ENCODE peak calls at places on chromosomes 4 and X, in eight cellular contexts. M, X, P, S, T, R, L and N are unnamed samples. For H3K4me1, the result is how much of the 10 kb centered on the place peaks cover.

GRCh38 chrX:121641560-121641959 is 594.1 kb downstream of the GLUD2 start:
- DNase-seq in M (no peak), T (no peak), R (no peak), X (no peak), L (no peak), S (peak), P (no peak), N (no peak)

GRCh38 chrX:64805683-64806082 is 170.6 kb downstream of the ZC4H2 start:
- DNase-seq in L (no peak), P (no peak), R (no peak), X (no peak), S (no peak), M (no peak), T (no peak), N (no peak)

GRCh38 chr4:168124008-168124641 is 31.8 kb downstream of the ANXA10 start:
- DNase-seq in S (peak), X (no peak), P (no peak), M (no peak), L (no peak), T (no peak), R (no peak), N (no peak)

GRCh38 chrX:68504237-68504636 is 5.4 kb downstream of the YIPF6 start:
- DNase-seq in P (no peak), R (no peak), M (no peak), L (no peak), S (peak), T (no peak), X (no peak), N (no peak)

GRCh38 chr4:978957-979701 is 5.8 kb upstream of the DGKQ start:
- DNase-seq in P (peak), X (no peak), M (no peak), T (no peak), R (no peak), L (no peak), S (peak), N (no peak)

GRCh38 chrX:149510386-149510785 is 5.3 kb upstream of the IDS start:
- DNase-seq in L (no peak), S (no peak), T (no peak), R (no peak), M (no peak), X (peak), P (no peak), N (no peak)

GRCh38 chrX:103063191-103063845 is 653 bp downstream of the BEX1 start:
- DNase-seq in M (no peak), P (peak), T (peak), X (peak), S (peak), L (no peak), R (no peak), N (peak)

GRCh38 chrX:119971184-119971583 is 27.6 kb upstream of the NKAP start:
- DNase-seq in P (no peak), T (no peak), X (no peak), S (no peak), L (no peak), M (no peak), R (no peak), N (no peak)

GRCh38 chr4:23392860-23393458 is 496.9 kb downstream of the PPARGC1A start:
- DNase-seq in P (no peak), T (no peak), L (no peak), M (no peak), S (no peak), R (no peak), X (no peak), N (no peak)

DNA sequence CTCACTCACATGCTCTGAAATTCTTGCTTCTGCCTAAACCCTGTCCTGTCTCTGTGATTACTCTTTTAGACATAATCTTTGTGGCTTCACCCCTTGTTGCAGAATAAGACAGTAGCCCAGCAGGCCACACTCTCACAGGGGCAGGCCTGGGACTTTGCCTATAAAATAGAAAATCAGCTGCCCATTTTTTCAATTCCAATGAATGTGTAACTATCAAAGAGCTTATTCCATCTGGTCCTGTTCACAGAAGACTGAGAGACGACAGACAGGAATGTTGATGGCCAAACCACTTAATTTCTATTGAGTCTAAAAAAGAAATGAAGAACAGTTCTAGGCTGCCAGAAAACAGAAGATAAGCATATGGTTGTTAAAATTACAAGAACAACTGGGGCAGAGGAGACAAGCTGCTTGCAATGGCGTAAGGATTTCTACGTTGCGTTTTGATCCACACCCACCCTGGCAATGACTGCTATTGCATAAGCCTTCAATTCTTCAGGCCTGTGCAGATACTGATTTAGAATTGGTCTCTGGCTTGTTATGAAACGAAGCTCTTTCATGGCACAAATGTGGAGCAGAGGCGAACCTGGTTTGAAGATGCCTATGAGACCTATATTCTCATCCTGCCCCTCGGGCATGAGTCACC is 37.7 kb upstream of the SORBS2 start:
- DNase-seq in R (no peak), P (no peak), S (no peak), L (no peak), X (no peak), T (no peak), M (no peak), N (no peak)
- TF ChIP-seq CTCF in R (no peak), P (no peak), S (no peak), L (no peak), X (no peak), T (no peak), M (no peak), N (no peak)

GRCh38 chrX:154048398-154048797 is 28.7 kb upstream of the IRAK1 start:
- DNase-seq in X (no peak), R (no peak), L (peak), P (no peak), S (no peak), M (no peak), T (no peak), N (no peak)
- H3K4me1 ChIP-seq in X (under half), R (under half), L (under half), P (under half), S (under half), M (under half), T (under half), N (under half)

GRCh38 chr4:5051692-5052423 is 578 bp downstream of the STK32B start:
- DNase-seq in R (no peak), M (no peak), X (peak), T (no peak), P (no peak), L (no peak), S (peak), N (no peak)

GRCh38 chr4:5051210-5051691 is at the start of gene STK32B:
- DNase-seq in T (peak), X (peak), M (no peak), S (peak), P (no peak), L (peak), R (peak), N (peak)

GRCh38 chr4:5048721-5049120 is 2.6 kb upstream of the STK32B start:
- DNase-seq in R (no peak), T (no peak), S (no peak), X (no peak), M (no peak), L (no peak), P (no peak), N (no peak)

GRCh38 chr4:5052424-5052702 is 1.1 kb downstream of the STK32B start:
- DNase-seq in T (no peak), L (no peak), M (no peak), R (no peak), X (no peak), P (no peak), S (no peak), N (no peak)

GRCh38 chr4:5050520-5050955 is 742 bp upstream of the STK32B start:
- DNase-seq in S (peak), M (no peak), X (peak), L (peak), T (peak), R (peak), P (peak), N (peak)
- TF ChIP-seq CTCF in S (peak), M (no peak), X (peak), L (peak), T (peak), R (peak), P (peak), N (peak)

GRCh38 chr4:82431026-82431745 is 796 bp downstream of the ENOPH1 start:
- DNase-seq in P (no peak), L (no peak), X (no peak), T (peak), R (peak), M (peak), S (peak), N (peak)
- H3K4me1 ChIP-seq in P (half or more), L (under half), X (under half), T (under half), R (under half), M (under half), S (under half), N (under half)

GRCh38 chr4:173845580-173845979 is 315.6 kb upstream of the HAND2 start:
- DNase-seq in T (no peak), X (no peak), P (no peak), R (no peak), M (no peak), L (no peak), S (no peak), N (no peak)
- TF ChIP-seq CTCF in T (no peak), X (no peak), P (no peak), R (no peak), M (no peak), L (no peak), S (no peak), N (no peak)

GRCh38 chr4:6778435-6778834 is 4.1 kb upstream of the KIAA0232 start:
- DNase-seq in L (no peak), M (no peak), X (no peak), S (no peak), T (no peak), R (no peak), P (no peak), N (no peak)

GRCh38 chr4:6779667-6780565 is 2.6 kb upstream of the KIAA0232 start:
- DNase-seq in L (no peak), S (peak), M (no peak), T (no peak), X (peak), R (no peak), P (peak), N (no peak)

GRCh38 chr4:6776920-6777635 is 5.4 kb upstream of the KIAA0232 start:
- DNase-seq in M (no peak), R (no peak), X (no peak), T (no peak), P (no peak), S (no peak), L (no peak), N (no peak)

GRCh38 chr4:6775746-6776145 is 6.8 kb upstream of the KIAA0232 start:
- DNase-seq in M (no peak), X (no peak), R (no peak), P (no peak), S (no peak), L (no peak), T (no peak), N (no peak)

DNA sequence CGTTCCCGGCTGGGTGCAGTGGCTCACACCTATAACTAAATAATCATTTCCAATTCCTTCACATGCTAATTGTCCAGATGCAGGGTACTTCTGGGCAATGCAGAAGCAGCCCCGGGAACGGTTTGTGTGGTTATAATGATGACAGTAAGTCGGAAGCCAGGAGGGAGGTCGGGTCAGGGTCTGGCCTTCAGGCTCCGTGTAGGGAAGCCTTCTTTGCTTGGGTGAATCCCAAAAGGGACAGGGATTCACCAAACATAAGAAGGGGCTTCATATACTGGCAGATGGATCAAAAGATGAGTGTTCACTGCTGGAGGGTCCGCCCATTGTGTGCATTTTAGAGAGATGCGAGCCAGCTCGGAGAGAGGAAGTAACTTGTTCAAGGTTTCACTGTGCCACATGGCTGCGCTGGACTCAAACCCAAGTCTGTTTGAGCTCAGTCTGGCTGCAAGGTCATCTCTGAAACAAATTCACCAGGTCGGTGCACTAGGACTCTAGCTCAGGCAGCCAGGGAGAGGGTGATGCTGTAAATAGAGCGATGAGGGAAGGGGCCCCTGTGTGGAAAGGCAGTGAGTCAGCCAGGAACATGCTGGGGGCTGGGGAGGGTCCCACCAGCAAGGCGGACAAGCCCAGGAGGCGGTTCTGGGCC is 4.8 kb upstream of the KIAA0232 start:
- DNase-seq in R (no peak), P (peak), T (no peak), M (no peak), L (no peak), S (no peak), X (no peak), N (no peak)
- H3K4me1 ChIP-seq in R (under half), P (half or more), T (under half), M (half or more), L (under half), S (under half), X (under half), N (under half)

GRCh38 chr4:100118213-100118612 is 72.1 kb downstream of the DDIT4L start:
- DNase-seq in X (no peak), S (peak), R (no peak), P (no peak), T (no peak), L (no peak), M (no peak), N (no peak)

GRCh38 chr4:100113732-100114131 is 76.5 kb downstream of the DDIT4L start:
- DNase-seq in R (no peak), M (no peak), L (no peak), S (no peak), X (no peak), P (no peak), T (no peak), N (no peak)

GRCh38 chr4:100114909-100115308 is 75.4 kb downstream of the DDIT4L start:
- DNase-seq in T (no peak), S (no peak), L (no peak), P (no peak), X (no peak), M (no peak), R (no peak), N (no peak)

GRCh38 chr4:100117749-100118148 is 72.5 kb downstream of the DDIT4L start:
- DNase-seq in S (no peak), T (no peak), L (no peak), X (no peak), M (no peak), R (no peak), P (no peak), N (no peak)
- TF ChIP-seq CTCF in S (peak), T (no peak), L (no peak), X (peak), M (no peak), R (no peak), P (no peak), N (peak)

DNA sequence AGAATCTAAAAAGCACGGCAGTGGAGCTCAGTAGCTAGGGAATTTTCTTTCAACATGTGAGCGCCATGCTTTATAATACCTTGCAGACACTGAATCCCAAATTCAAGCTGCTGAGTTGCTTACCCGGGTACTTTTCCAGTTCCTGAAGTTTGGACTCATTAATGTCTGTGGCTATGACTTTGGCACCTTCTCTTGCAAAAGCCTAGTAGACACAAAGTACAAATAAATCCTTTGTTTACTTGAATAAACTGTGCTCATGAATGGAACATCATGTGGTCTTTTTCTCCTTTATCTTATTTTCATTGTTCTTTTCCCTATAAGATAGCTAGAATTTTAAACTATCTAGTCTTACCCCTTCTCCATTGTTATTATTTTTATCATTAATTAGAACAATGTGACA is 4.6 kb downstream of the BDH2 start:
- DNase-seq in T (no peak), X (no peak), P (peak), M (no peak), S (no peak), R (no peak), L (no peak), N (no peak)
- H3K4me1 ChIP-seq in T (under half), X (under half), P (under half), M (under half), S (under half), R (under half), L (under half), N (under half)

GRCh38 chrX:30141966-30142365 is 73.4 kb upstream of the MAGEB2 start:
- DNase-seq in T (no peak), P (peak), S (peak), L (no peak), X (peak), R (no peak), M (no peak), N (peak)
- TF ChIP-seq CTCF in T (no peak), P (peak), S (peak), L (no peak), X (peak), R (no peak), M (no peak), N (peak)

GRCh38 chr4:55173580-55173979 is 48.2 kb upstream of the KDR start:
- DNase-seq in T (no peak), M (no peak), S (peak), L (no peak), X (no peak), R (no peak), P (no peak), N (no peak)
- H3K4me1 ChIP-seq in T (under half), M (under half), S (under half), L (under half), X (under half), R (under half), P (under half), N (under half)